ENCODE peak calls at places on chromosomes 7 and 10, in nine cellular contexts. One of them, this sample, is unnamed.
A peak's percentile ranks its signal among the peaks of the same experiment; 100 is the strongest.

GRCh38 chr7:157077986-157078644 is 60.6 kb upstream of the UBE3C start:
- DNase-seq in IMR-90: no peak
- DNase-seq in A673: no peak
- DNase-seq in nephron progenitor cell: peak; percentile 64
- DNase-seq in GM20000: no peak
- DNase-seq in fibroblast of mammary gland: no peak
- DNase-seq in GM10248: no peak
- DNase-seq in lung: no peak
- DNase-seq in RWPE1: no peak
- DNase-seq in this sample: no peak

GRCh38 chr10:75544381-75544780 is 113.0 kb downstream of the LRMDA start:
- DNase-seq in IMR-90: no peak
- DNase-seq in A673: no peak
- DNase-seq in nephron progenitor cell: no peak
- DNase-seq in GM20000: no peak
- DNase-seq in fibroblast of mammary gland: peak; percentile 40
- DNase-seq in GM10248: no peak
- DNase-seq in lung: no peak
- DNase-seq in RWPE1: no peak
- DNase-seq in this sample: no peak

GRCh38 chr7:15801565-15801964 is 115.1 kb upstream of the MEOX2 start:
- DNase-seq in IMR-90: peak; percentile 49
- DNase-seq in A673: peak; percentile 90
- DNase-seq in nephron progenitor cell: no peak
- DNase-seq in GM20000: no peak
- DNase-seq in fibroblast of mammary gland: peak; percentile 72
- DNase-seq in GM10248: no peak
- DNase-seq in lung: no peak
- DNase-seq in RWPE1: no peak
- DNase-seq in this sample: no peak

GRCh38 chr7:106603300-106603699 is 57.7 kb downstream of the CCDC71L start:
- DNase-seq in IMR-90: no peak
- DNase-seq in A673: no peak
- DNase-seq in nephron progenitor cell: no peak
- DNase-seq in GM20000: no peak
- DNase-seq in fibroblast of mammary gland: no peak
- DNase-seq in GM10248: no peak
- DNase-seq in lung: no peak
- DNase-seq in RWPE1: no peak
- DNase-seq in this sample: no peak

GRCh38 chr7:82410461-82410860 is 33.1 kb downstream of the CACNA2D1 start:
- DNase-seq in IMR-90: no peak
- DNase-seq in A673: no peak
- DNase-seq in nephron progenitor cell: no peak
- DNase-seq in GM20000: no peak
- DNase-seq in fibroblast of mammary gland: no peak
- DNase-seq in GM10248: no peak
- DNase-seq in lung: no peak
- DNase-seq in RWPE1: no peak
- DNase-seq in this sample: no peak

GRCh38 chr7:151776446-151776845 is 100.5 kb downstream of the PRKAG2 start:
- DNase-seq in IMR-90: no peak
- DNase-seq in A673: no peak
- DNase-seq in nephron progenitor cell: no peak
- DNase-seq in GM20000: no peak
- DNase-seq in fibroblast of mammary gland: no peak
- DNase-seq in GM10248: no peak
- DNase-seq in lung: no peak
- DNase-seq in RWPE1: no peak
- DNase-seq in this sample: no peak

GRCh38 chr10:103429647-103430046 is 22.5 kb downstream of the CALHM2 start:
- DNase-seq in IMR-90: no peak
- DNase-seq in A673: no peak
- DNase-seq in nephron progenitor cell: no peak
- DNase-seq in GM20000: no peak
- DNase-seq in fibroblast of mammary gland: no peak
- DNase-seq in GM10248: no peak
- DNase-seq in lung: no peak
- DNase-seq in RWPE1: no peak
- DNase-seq in this sample: no peak

GRCh38 chr7:33813331-33813730 is 92.0 kb upstream of the BMPER start:
- DNase-seq in IMR-90: no peak
- DNase-seq in A673: no peak
- DNase-seq in nephron progenitor cell: no peak
- DNase-seq in GM20000: no peak
- DNase-seq in fibroblast of mammary gland: peak; percentile 14
- DNase-seq in GM10248: no peak
- DNase-seq in lung: no peak
- DNase-seq in RWPE1: no peak
- DNase-seq in this sample: no peak

GRCh38 chr10:52965938-52966401 is 193.4 kb upstream of the MBL2 start:
- DNase-seq in IMR-90: no peak
- DNase-seq in A673: no peak
- DNase-seq in nephron progenitor cell: no peak
- DNase-seq in GM20000: peak; percentile 67
- DNase-seq in fibroblast of mammary gland: no peak
- DNase-seq in GM10248: peak; percentile 68
- DNase-seq in lung: no peak
- DNase-seq in RWPE1: no peak
- DNase-seq in this sample: no peak

GRCh38 chr10:106795619-106796018 is 368.9 kb downstream of the SORCS1 start:
- DNase-seq in IMR-90: no peak
- DNase-seq in A673: peak; percentile 65
- DNase-seq in nephron progenitor cell: peak; percentile 51
- DNase-seq in GM20000: peak; percentile 21
- DNase-seq in fibroblast of mammary gland: peak; percentile 43
- DNase-seq in GM10248: peak; percentile 38
- DNase-seq in lung: no peak
- DNase-seq in RWPE1: peak; percentile 26
- DNase-seq in this sample: no peak

GRCh38 chr10:75402486-75403143 is 1.1 kb upstream of the ZNF503 start:
- DNase-seq in IMR-90: no peak
- DNase-seq in A673: no peak
- DNase-seq in nephron progenitor cell: peak; percentile 68
- DNase-seq in GM20000: no peak
- DNase-seq in fibroblast of mammary gland: no peak
- DNase-seq in GM10248: no peak
- DNase-seq in lung: peak; percentile 53
- DNase-seq in RWPE1: no peak
- DNase-seq in this sample: no peak

GRCh38 chr7:146208484-146208883 is 91.9 kb downstream of the CNTNAP2 start:
- DNase-seq in IMR-90: no peak
- DNase-seq in A673: no peak
- DNase-seq in nephron progenitor cell: no peak
- DNase-seq in GM20000: no peak
- DNase-seq in fibroblast of mammary gland: no peak
- DNase-seq in GM10248: no peak
- DNase-seq in lung: no peak
- DNase-seq in RWPE1: no peak
- DNase-seq in this sample: no peak

GRCh38 chr10:49518982-49519578 is 19.8 kb downstream of the ERCC6 start:
- DNase-seq in IMR-90: peak; percentile 54
- DNase-seq in A673: peak; percentile 67
- DNase-seq in nephron progenitor cell: peak; percentile 40
- DNase-seq in GM20000: peak; percentile 52
- DNase-seq in fibroblast of mammary gland: peak; percentile 61
- DNase-seq in GM10248: peak; percentile 42
- DNase-seq in lung: no peak
- DNase-seq in RWPE1: peak; percentile 69
- DNase-seq in this sample: no peak

GRCh38 chr10:125004571-125005311 is 62.8 kb downstream of the ZRANB1 start:
- DNase-seq in IMR-90: no peak
- DNase-seq in A673: no peak
- DNase-seq in nephron progenitor cell: no peak
- DNase-seq in GM20000: no peak
- DNase-seq in fibroblast of mammary gland: no peak
- DNase-seq in GM10248: no peak
- DNase-seq in lung: no peak
- DNase-seq in RWPE1: no peak
- DNase-seq in this sample: peak; percentile 14

GRCh38 chr10:18400911-18401260 is 250.5 kb downstream of the NSUN6 start:
- DNase-seq in IMR-90: no peak
- DNase-seq in A673: no peak
- DNase-seq in nephron progenitor cell: peak; percentile 30
- DNase-seq in GM20000: no peak
- DNase-seq in fibroblast of mammary gland: no peak
- DNase-seq in GM10248: peak; percentile 14
- DNase-seq in lung: no peak
- DNase-seq in RWPE1: no peak
- DNase-seq in this sample: no peak

GRCh38 chr7:29239638-29240037 is 45.1 kb downstream of the CHN2 start:
- DNase-seq in IMR-90: no peak
- DNase-seq in A673: no peak
- DNase-seq in nephron progenitor cell: no peak
- DNase-seq in GM20000: no peak
- DNase-seq in fibroblast of mammary gland: peak; percentile 6
- DNase-seq in GM10248: no peak
- DNase-seq in lung: no peak
- DNase-seq in RWPE1: no peak
- DNase-seq in this sample: no peak

GRCh38 chr10:118545381-118545780 is 50.1 kb downstream of the PRLHR start:
- DNase-seq in IMR-90: no peak
- DNase-seq in A673: no peak
- DNase-seq in nephron progenitor cell: no peak
- DNase-seq in GM20000: no peak
- DNase-seq in fibroblast of mammary gland: no peak
- DNase-seq in GM10248: no peak
- DNase-seq in lung: no peak
- DNase-seq in RWPE1: no peak
- DNase-seq in this sample: no peak

GRCh38 chr10:118542205-118542604 is 53.2 kb downstream of the PRLHR start:
- DNase-seq in IMR-90: no peak
- DNase-seq in A673: no peak
- DNase-seq in nephron progenitor cell: no peak
- DNase-seq in GM20000: no peak
- DNase-seq in fibroblast of mammary gland: no peak
- DNase-seq in GM10248: no peak
- DNase-seq in lung: no peak
- DNase-seq in RWPE1: no peak
- DNase-seq in this sample: no peak

GRCh38 chr10:118544401-118544948 is 51.0 kb downstream of the PRLHR start:
- DNase-seq in IMR-90: no peak
- DNase-seq in A673: no peak
- DNase-seq in nephron progenitor cell: no peak
- DNase-seq in GM20000: no peak
- DNase-seq in fibroblast of mammary gland: no peak
- DNase-seq in GM10248: no peak
- DNase-seq in lung: no peak
- DNase-seq in RWPE1: no peak
- DNase-seq in this sample: no peak

GRCh38 chr10:118542789-118543188 is 52.7 kb downstream of the PRLHR start:
- DNase-seq in IMR-90: no peak
- DNase-seq in A673: no peak
- DNase-seq in nephron progenitor cell: no peak
- DNase-seq in GM20000: no peak
- DNase-seq in fibroblast of mammary gland: no peak
- DNase-seq in GM10248: no peak
- DNase-seq in lung: no peak
- DNase-seq in RWPE1: no peak
- DNase-seq in this sample: no peak

GRCh38 chr10:118543714-118544400 is 51.6 kb downstream of the PRLHR start:
- DNase-seq in IMR-90: peak; percentile 5
- DNase-seq in A673: peak; percentile 40
- DNase-seq in nephron progenitor cell: peak; percentile 64
- DNase-seq in GM20000: peak; percentile 45
- DNase-seq in fibroblast of mammary gland: peak; percentile 62
- DNase-seq in GM10248: peak; percentile 49
- DNase-seq in lung: peak; percentile 35
- DNase-seq in RWPE1: peak; percentile 90
- DNase-seq in this sample: no peak
- TF ChIP-seq CTCF in IMR-90: peak; percentile 30
- TF ChIP-seq CTCF in A673: peak; percentile 68
- TF ChIP-seq CTCF in nephron progenitor cell: peak; percentile 62
- TF ChIP-seq CTCF in GM20000: peak; percentile 28
- TF ChIP-seq CTCF in fibroblast of mammary gland: peak; percentile 80
- TF ChIP-seq CTCF in GM10248: peak; percentile 45
- TF ChIP-seq CTCF in lung: peak; percentile 12
- TF ChIP-seq CTCF in RWPE1: peak; percentile 87
- TF ChIP-seq CTCF in this sample: no peak

GRCh38 chr10:61819208-61819607 is 82.3 kb upstream of the ARID5B start:
- DNase-seq in IMR-90: no peak
- DNase-seq in A673: no peak
- DNase-seq in nephron progenitor cell: no peak
- DNase-seq in GM20000: no peak
- DNase-seq in fibroblast of mammary gland: no peak
- DNase-seq in GM10248: no peak
- DNase-seq in lung: no peak
- DNase-seq in RWPE1: no peak
- DNase-seq in this sample: no peak
- TF ChIP-seq CTCF in IMR-90: no peak
- TF ChIP-seq CTCF in A673: no peak
- TF ChIP-seq CTCF in nephron progenitor cell: no peak
- TF ChIP-seq CTCF in GM20000: no peak
- TF ChIP-seq CTCF in fibroblast of mammary gland: no peak
- TF ChIP-seq CTCF in GM10248: no peak
- TF ChIP-seq CTCF in lung: no peak
- TF ChIP-seq CTCF in RWPE1: no peak
- TF ChIP-seq CTCF in this sample: no peak

DNA sequence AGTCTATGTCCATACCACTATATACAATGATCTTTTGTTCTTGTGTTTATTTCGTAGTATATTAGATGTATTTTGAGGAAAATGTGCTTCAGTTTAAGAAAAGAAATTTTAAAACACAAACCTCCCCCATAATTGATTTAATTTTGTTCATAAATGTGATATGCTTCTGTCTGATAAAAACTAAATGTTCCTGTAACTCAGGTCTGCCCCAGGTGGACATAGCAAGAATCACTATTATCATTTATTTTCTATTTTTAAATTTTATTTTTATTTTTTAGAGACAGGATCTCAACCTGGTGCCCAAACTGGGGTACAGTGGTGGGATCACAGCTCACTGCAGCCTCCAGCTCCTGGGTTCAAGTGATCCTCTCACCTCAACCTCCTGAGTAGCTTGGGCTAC is 43.2 kb downstream of the BEND7 start:
- DNase-seq in IMR-90: no peak
- DNase-seq in A673: no peak
- DNase-seq in nephron progenitor cell: no peak
- DNase-seq in GM20000: no peak
- DNase-seq in fibroblast of mammary gland: peak; percentile 15
- DNase-seq in GM10248: no peak
- DNase-seq in lung: no peak
- DNase-seq in RWPE1: peak; percentile 46
- DNase-seq in this sample: no peak
- TF ChIP-seq CTCF in IMR-90: peak; percentile 41
- TF ChIP-seq CTCF in A673: peak; percentile 42
- TF ChIP-seq CTCF in nephron progenitor cell: peak; percentile 30
- TF ChIP-seq CTCF in GM20000: no peak
- TF ChIP-seq CTCF in fibroblast of mammary gland: peak; percentile 42
- TF ChIP-seq CTCF in GM10248: no peak
- TF ChIP-seq CTCF in lung: no peak
- TF ChIP-seq CTCF in RWPE1: no peak
- TF ChIP-seq CTCF in this sample: no peak

GRCh38 chr7:42625391-42625790 is 286.5 kb downstream of the C7orf25 start:
- DNase-seq in IMR-90: no peak
- DNase-seq in A673: no peak
- DNase-seq in nephron progenitor cell: no peak
- DNase-seq in GM20000: no peak
- DNase-seq in fibroblast of mammary gland: no peak
- DNase-seq in GM10248: no peak
- DNase-seq in lung: no peak
- DNase-seq in RWPE1: no peak
- DNase-seq in this sample: no peak

GRCh38 chr7:42624471-42624870 is 287.4 kb downstream of the C7orf25 start:
- DNase-seq in IMR-90: no peak
- DNase-seq in A673: no peak
- DNase-seq in nephron progenitor cell: no peak
- DNase-seq in GM20000: no peak
- DNase-seq in fibroblast of mammary gland: peak; percentile 58
- DNase-seq in GM10248: no peak
- DNase-seq in lung: no peak
- DNase-seq in RWPE1: no peak
- DNase-seq in this sample: no peak

GRCh38 chr7:42628021-42628420 is 283.8 kb downstream of the C7orf25 start:
- DNase-seq in IMR-90: no peak
- DNase-seq in A673: no peak
- DNase-seq in nephron progenitor cell: no peak
- DNase-seq in GM20000: no peak
- DNase-seq in fibroblast of mammary gland: no peak
- DNase-seq in GM10248: no peak
- DNase-seq in lung: no peak
- DNase-seq in RWPE1: no peak
- DNase-seq in this sample: no peak
- TF ChIP-seq CTCF in IMR-90: no peak
- TF ChIP-seq CTCF in A673: no peak
- TF ChIP-seq CTCF in nephron progenitor cell: no peak
- TF ChIP-seq CTCF in GM20000: no peak
- TF ChIP-seq CTCF in fibroblast of mammary gland: no peak
- TF ChIP-seq CTCF in GM10248: no peak
- TF ChIP-seq CTCF in lung: no peak
- TF ChIP-seq CTCF in RWPE1: no peak
- TF ChIP-seq CTCF in this sample: no peak

This sample was measured in omental fat pad.